ENCODE peak calls at places on chromosome 16, in five cellular contexts. One of them, this sample, is unnamed.
A peak's percentile ranks its signal among the peaks of the same experiment; 100 is the strongest.

GRCh38 chr16:10504404-10504885 is 76.0 kb downstream of the EMP2 start:
- ATAC-seq in lower lobe of right lung: peak; percentile 59
- ATAC-seq in T-cell: no peak
- ATAC-seq in Right ventricle myocardium superior: no peak
- ATAC-seq in effector memory CD8-positive, alpha-beta T cell: no peak
- ATAC-seq in this sample: no peak

GRCh38 chr16:87681990-87682570 is 79.8 kb downstream of the JPH3 start:
- ATAC-seq in lower lobe of right lung: no peak
- ATAC-seq in T-cell: no peak
- ATAC-seq in Right ventricle myocardium superior: no peak
- ATAC-seq in effector memory CD8-positive, alpha-beta T cell: peak; percentile 27
- ATAC-seq in this sample: peak; percentile 69

GRCh38 chr16:11180489-11180888 is 75.5 kb downstream of the SOCS1 start:
- ATAC-seq in lower lobe of right lung: peak; percentile 51
- ATAC-seq in T-cell: no peak
- ATAC-seq in Right ventricle myocardium superior: peak; percentile 15
- ATAC-seq in effector memory CD8-positive, alpha-beta T cell: no peak
- ATAC-seq in this sample: peak; percentile 34

GRCh38 chr16:88526008-88526905 is 43.9 kb upstream of the ZC3H18 start:
- ATAC-seq in lower lobe of right lung: no peak
- ATAC-seq in T-cell: no peak
- ATAC-seq in Right ventricle myocardium superior: peak; percentile 1
- ATAC-seq in effector memory CD8-positive, alpha-beta T cell: no peak
- ATAC-seq in this sample: no peak

GRCh38 chr16:82748026-82748425 is 121.3 kb downstream of the CDH13 start:
- ATAC-seq in lower lobe of right lung: no peak
- ATAC-seq in T-cell: no peak
- ATAC-seq in Right ventricle myocardium superior: peak; percentile 81
- ATAC-seq in effector memory CD8-positive, alpha-beta T cell: no peak
- ATAC-seq in this sample: no peak

GRCh38 chr16:79437764-79438728 is 162.5 kb downstream of the MAF start:
- ATAC-seq in lower lobe of right lung: peak; percentile 55
- ATAC-seq in T-cell: no peak
- ATAC-seq in Right ventricle myocardium superior: peak; percentile 85
- ATAC-seq in effector memory CD8-positive, alpha-beta T cell: no peak
- ATAC-seq in this sample: no peak

GRCh38 chr16:9798952-9799590 is 383.2 kb downstream of the GRIN2A start:
- ATAC-seq in lower lobe of right lung: no peak
- ATAC-seq in T-cell: no peak
- ATAC-seq in Right ventricle myocardium superior: no peak
- ATAC-seq in effector memory CD8-positive, alpha-beta T cell: no peak
- ATAC-seq in this sample: no peak

GRCh38 chr16:66107661-66108060 is 258.8 kb upstream of the CDH5 start:
- ATAC-seq in lower lobe of right lung: no peak
- ATAC-seq in T-cell: no peak
- ATAC-seq in Right ventricle myocardium superior: no peak
- ATAC-seq in effector memory CD8-positive, alpha-beta T cell: no peak
- ATAC-seq in this sample: peak; percentile 56

GRCh38 chr16:10665166-10665565 is 29.6 kb downstream of the TEKT5 start:
- ATAC-seq in lower lobe of right lung: no peak
- ATAC-seq in T-cell: no peak
- ATAC-seq in Right ventricle myocardium superior: no peak
- ATAC-seq in effector memory CD8-positive, alpha-beta T cell: no peak
- ATAC-seq in this sample: no peak

GRCh38 chr16:66580605-66581209 is 1.4 kb downstream of the CMTM2 start:
- ATAC-seq in lower lobe of right lung: no peak
- ATAC-seq in T-cell: no peak
- ATAC-seq in Right ventricle myocardium superior: no peak
- ATAC-seq in effector memory CD8-positive, alpha-beta T cell: no peak
- ATAC-seq in this sample: no peak

GRCh38 chr16:12061336-12062055 is 85.0 kb downstream of the SNX29 start:
- ATAC-seq in lower lobe of right lung: peak; percentile 4
- ATAC-seq in T-cell: no peak
- ATAC-seq in Right ventricle myocardium superior: no peak
- ATAC-seq in effector memory CD8-positive, alpha-beta T cell: no peak
- ATAC-seq in this sample: no peak

GRCh38 chr16:3774156-3774767 is 56.9 kb upstream of the TRAP1 start:
- ATAC-seq in lower lobe of right lung: no peak
- ATAC-seq in T-cell: no peak
- ATAC-seq in Right ventricle myocardium superior: peak; percentile 89
- ATAC-seq in effector memory CD8-positive, alpha-beta T cell: no peak
- ATAC-seq in this sample: no peak

GRCh38 chr16:77439106-77439505 is 4.3 kb upstream of the ADAMTS18 start:
- ATAC-seq in lower lobe of right lung: no peak
- ATAC-seq in T-cell: no peak
- ATAC-seq in Right ventricle myocardium superior: no peak
- ATAC-seq in effector memory CD8-positive, alpha-beta T cell: no peak
- ATAC-seq in this sample: no peak

GRCh38 chr16:82638095-82638798 is 11.5 kb downstream of the CDH13 start:
- ATAC-seq in lower lobe of right lung: no peak
- ATAC-seq in T-cell: no peak
- ATAC-seq in Right ventricle myocardium superior: peak; percentile 30
- ATAC-seq in effector memory CD8-positive, alpha-beta T cell: no peak
- ATAC-seq in this sample: no peak

GRCh38 chr16:10979717-10980601 is 35.6 kb downstream of the CLEC16A start:
- ATAC-seq in lower lobe of right lung: peak; percentile 86
- ATAC-seq in T-cell: no peak
- ATAC-seq in Right ventricle myocardium superior: peak; percentile 66
- ATAC-seq in effector memory CD8-positive, alpha-beta T cell: no peak
- ATAC-seq in this sample: no peak

GRCh38 chr16:1169285-1170075 is 16.6 kb downstream of the CACNA1H start:
- ATAC-seq in lower lobe of right lung: no peak
- ATAC-seq in T-cell: no peak
- ATAC-seq in Right ventricle myocardium superior: peak; percentile 33
- ATAC-seq in effector memory CD8-positive, alpha-beta T cell: no peak
- ATAC-seq in this sample: no peak

GRCh38 chr16:56758432-56758831 is 28.5 kb downstream of the NUP93 start:
- ATAC-seq in lower lobe of right lung: peak; percentile 29
- ATAC-seq in T-cell: no peak
- ATAC-seq in Right ventricle myocardium superior: no peak
- ATAC-seq in effector memory CD8-positive, alpha-beta T cell: no peak
- ATAC-seq in this sample: no peak

GRCh38 chr16:78258651-78259050 is 159.2 kb downstream of the WWOX start:
- ATAC-seq in lower lobe of right lung: no peak
- ATAC-seq in T-cell: no peak
- ATAC-seq in Right ventricle myocardium superior: no peak
- ATAC-seq in effector memory CD8-positive, alpha-beta T cell: no peak
- ATAC-seq in this sample: no peak

GRCh38 chr16:67886387-67886786 is 1.7 kb downstream of the NRN1L start:
- ATAC-seq in lower lobe of right lung: peak; percentile 50
- ATAC-seq in T-cell: no peak
- ATAC-seq in Right ventricle myocardium superior: no peak
- ATAC-seq in effector memory CD8-positive, alpha-beta T cell: no peak
- ATAC-seq in this sample: no peak

GRCh38 chr16:66081967-66082366 is 284.5 kb upstream of the CDH5 start:
- ATAC-seq in lower lobe of right lung: no peak
- ATAC-seq in T-cell: no peak
- ATAC-seq in Right ventricle myocardium superior: no peak
- ATAC-seq in effector memory CD8-positive, alpha-beta T cell: no peak
- ATAC-seq in this sample: peak; percentile 39

GRCh38 chr16:81697321-81697885 is 81.7 kb upstream of the PLCG2 start:
- ATAC-seq in lower lobe of right lung: peak; percentile 58
- ATAC-seq in T-cell: peak; percentile 63
- ATAC-seq in Right ventricle myocardium superior: peak; percentile 72
- ATAC-seq in effector memory CD8-positive, alpha-beta T cell: no peak
- ATAC-seq in this sample: peak; percentile 68

GRCh38 chr16:81831722-81832126 is 52.6 kb downstream of the PLCG2 start:
- ATAC-seq in lower lobe of right lung: peak; percentile 88
- ATAC-seq in T-cell: peak; percentile 50
- ATAC-seq in Right ventricle myocardium superior: peak; percentile 75
- ATAC-seq in effector memory CD8-positive, alpha-beta T cell: peak; percentile 92
- ATAC-seq in this sample: peak; percentile 59

GRCh38 chr16:77955127-77955526 is 67.2 kb upstream of the CLEC3A start:
- ATAC-seq in lower lobe of right lung: no peak
- ATAC-seq in T-cell: no peak
- ATAC-seq in Right ventricle myocardium superior: no peak
- ATAC-seq in effector memory CD8-positive, alpha-beta T cell: no peak
- ATAC-seq in this sample: no peak

GRCh38 chr16:35752773-35753558 is 2293.6 kb downstream of the TP53TG3F start:
- ATAC-seq in lower lobe of right lung: no peak
- ATAC-seq in T-cell: no peak
- ATAC-seq in Right ventricle myocardium superior: no peak
- ATAC-seq in effector memory CD8-positive, alpha-beta T cell: no peak
- ATAC-seq in this sample: no peak

GRCh38 chr16:55836158-55836611 is 3.3 kb upstream of the CES1 start:
- ATAC-seq in lower lobe of right lung: no peak
- ATAC-seq in T-cell: no peak
- ATAC-seq in Right ventricle myocardium superior: peak; percentile 49
- ATAC-seq in effector memory CD8-positive, alpha-beta T cell: no peak
- ATAC-seq in this sample: no peak

GRCh38 chr16:87178177-87178863 is 138.9 kb downstream of the C16orf95 start:
- ATAC-seq in lower lobe of right lung: no peak
- ATAC-seq in T-cell: no peak
- ATAC-seq in Right ventricle myocardium superior: peak; percentile 67
- ATAC-seq in effector memory CD8-positive, alpha-beta T cell: no peak
- ATAC-seq in this sample: no peak

GRCh38 chr16:82260212-82260795 is 90.3 kb upstream of the MPHOSPH6 start:
- ATAC-seq in lower lobe of right lung: no peak
- ATAC-seq in T-cell: no peak
- ATAC-seq in Right ventricle myocardium superior: no peak
- ATAC-seq in effector memory CD8-positive, alpha-beta T cell: no peak
- ATAC-seq in this sample: peak; percentile 91

GRCh38 chr16:30747331-30747730 is 894 bp upstream of the PHKG2 start:
- ATAC-seq in lower lobe of right lung: no peak
- ATAC-seq in T-cell: no peak
- ATAC-seq in Right ventricle myocardium superior: no peak
- ATAC-seq in effector memory CD8-positive, alpha-beta T cell: no peak
- ATAC-seq in this sample: no peak

GRCh38 chr16:60199154-60199553 is 1465.0 kb upstream of the GOT2 start:
- ATAC-seq in lower lobe of right lung: no peak
- ATAC-seq in T-cell: no peak
- ATAC-seq in Right ventricle myocardium superior: no peak
- ATAC-seq in effector memory CD8-positive, alpha-beta T cell: no peak
- ATAC-seq in this sample: no peak

GRCh38 chr16:1918312-1918889 is at the start of gene HS3ST6:
- ATAC-seq in lower lobe of right lung: no peak
- ATAC-seq in T-cell: no peak
- ATAC-seq in Right ventricle myocardium superior: no peak
- ATAC-seq in effector memory CD8-positive, alpha-beta T cell: no peak
- ATAC-seq in this sample: no peak

GRCh38 chr16:47731252-47731651 is 270.1 kb downstream of the PHKB start:
- ATAC-seq in lower lobe of right lung: no peak
- ATAC-seq in T-cell: no peak
- ATAC-seq in Right ventricle myocardium superior: no peak
- ATAC-seq in effector memory CD8-positive, alpha-beta T cell: no peak
- ATAC-seq in this sample: no peak

GRCh38 chr16:46620265-46621005 is 744 bp downstream of the SHCBP1 start:
- ATAC-seq in lower lobe of right lung: no peak
- ATAC-seq in T-cell: no peak
- ATAC-seq in Right ventricle myocardium superior: no peak
- ATAC-seq in effector memory CD8-positive, alpha-beta T cell: no peak
- ATAC-seq in this sample: no peak

GRCh38 chr16:57689772-57690558 is 4.6 kb upstream of the DRC7 start:
- ATAC-seq in lower lobe of right lung: peak; percentile 37
- ATAC-seq in T-cell: peak; percentile 84
- ATAC-seq in Right ventricle myocardium superior: peak; percentile 20
- ATAC-seq in effector memory CD8-positive, alpha-beta T cell: peak; percentile 91
- ATAC-seq in this sample: peak; percentile 29

GRCh38 chr16:89946515-89946914 is 2.0 kb upstream of the DEF8 start:
- ATAC-seq in lower lobe of right lung: no peak
- ATAC-seq in T-cell: no peak
- ATAC-seq in Right ventricle myocardium superior: no peak
- ATAC-seq in effector memory CD8-positive, alpha-beta T cell: no peak
- ATAC-seq in this sample: no peak

This sample was measured in activated T-helper 17 cell treated with anti-CD3 and anti-CD28 coated beads, Interleukin-2, amount 50 U/mL, for 72 hours.